ENCODE peak calls at places on chromosomes 3 and 15, in four cellular contexts. O is Calu3, Q is LoVo, X is aorta. S is an unnamed sample.
A peak's percentile ranks its signal among the peaks of the same experiment; 100 is the strongest.

GRCh38 chr3:168951368-168951767 is 712.1 kb downstream of the MECOM start:
- DNase-seq in O (peak; percentile 76), Q (peak; percentile 20), X (no peak), S (no peak)

GRCh38 chr3:134353831-134354611 is 20.2 kb downstream of the AMOTL2 start:
- DNase-seq in O (peak; percentile 83), Q (no peak), X (peak; percentile 32), S (peak; percentile 68)

GRCh38 chr15:68383161-68384074 is 48.5 kb downstream of the ITGA11 start:
- DNase-seq in O (peak; percentile 61), Q (peak; percentile 48), X (no peak), S (peak; percentile 57)

GRCh38 chr15:84142888-84143337 is 92.7 kb upstream of the GOLGA6L4 start:
- DNase-seq in O (peak; percentile 84), Q (peak; percentile 79), X (peak; percentile 78), S (peak; percentile 71)

GRCh38 chr15:34275154-34275553 is 50.3 kb downstream of the EMC4 start:
- DNase-seq in O (no peak), Q (no peak), X (no peak), S (no peak)

GRCh38 chr3:127570520-127570919 is 20.0 kb downstream of the TPRA1 start:
- DNase-seq in O (no peak), Q (no peak), X (no peak), S (no peak)

GRCh38 chr15:76916369-76916768 is 11.2 kb upstream of the SCAPER start:
- DNase-seq in O (no peak), Q (no peak), X (no peak), S (no peak)

GRCh38 chr3:12737319-12737718 is 21.7 kb downstream of the TMEM40 start:
- DNase-seq in O (no peak), Q (no peak), X (no peak), S (no peak)

GRCh38 chr3:56976666-56977560 is 83.6 kb upstream of the SPATA12 start:
- DNase-seq in O (no peak), Q (no peak), X (no peak), S (no peak)

GRCh38 chr3:43857361-43858051 is 166.8 kb downstream of the ABHD5 start:
- DNase-seq in O (no peak), Q (no peak), X (no peak), S (no peak)